ENCODE peak calls at places on chromosomes 11 and 22, in seven cellular contexts. G is DND-41; V is progenitor cell of endocrine pancreas; N is A549; E is fibroblast of lung; K is activated CD8-positive, alpha-beta T cell treated with anti-CD3 and anti-CD28 coated beads for 36 hours; U is CD4-positive, alpha-beta T cell. Y is an unnamed sample.

GRCh38 chr11:45400594-45400993 is 114.5 kb upstream of the SYT13 start:
- DNase-seq in G (no peak), E (peak), U (no peak), K (no peak), V (no peak), N (no peak), Y (peak)

GRCh38 chr11:110463153-110463552 is 33.4 kb downstream of the FDX1 start:
- DNase-seq in N (no peak), U (no peak), G (peak), E (peak), K (peak), V (no peak), Y (peak)

GRCh38 chr11:73012121-73012863 is 129.8 kb downstream of the FCHSD2 start:
- DNase-seq in U (no peak), G (no peak), E (peak), V (no peak), N (no peak), K (no peak), Y (no peak)

GRCh38 chr11:57742087-57742452 is 779 bp downstream of the SELENOH start:
- DNase-seq in G (no peak), U (no peak), V (no peak), E (no peak), K (no peak), N (no peak), Y (no peak)

GRCh38 chr11:6681949-6682348 is 1.2 kb downstream of the MRPL17 start:
- DNase-seq in V (no peak), N (no peak), G (peak), U (no peak), K (no peak), E (peak), Y (no peak)

GRCh38 chr11:117998201-117998579 is 12.0 kb downstream of the IL10RA start:
- DNase-seq in U (no peak), V (no peak), N (no peak), G (no peak), K (no peak), E (no peak), Y (no peak)

GRCh38 chr22:49247194-49247924 is 580.3 kb downstream of the BRD1 start:
- DNase-seq in E (no peak), G (no peak), K (no peak), U (no peak), V (no peak), N (no peak), Y (no peak)

GRCh38 chr11:114562166-114562916 is 2.7 kb upstream of the NXPE1 start:
- DNase-seq in U (no peak), N (no peak), K (no peak), V (no peak), G (no peak), E (peak), Y (no peak)

GRCh38 chr22:30262112-30262511 is 4.5 kb downstream of the OSM start:
- DNase-seq in N (no peak), K (no peak), G (no peak), V (no peak), U (no peak), E (no peak), Y (no peak)

GRCh38 chr11:15910761-15911160 is 445.6 kb downstream of the SOX6 start:
- DNase-seq in N (no peak), K (no peak), G (no peak), U (no peak), V (no peak), E (no peak), Y (no peak)

GRCh38 chr11:2110521-2110920 is 28.7 kb downstream of the IGF2 start:
- DNase-seq in G (no peak), K (no peak), U (no peak), E (no peak), V (no peak), N (no peak), Y (no peak)

GRCh38 chr22:24741357-24741756 is 33.2 kb downstream of the PIWIL3 start:
- DNase-seq in U (no peak), G (no peak), N (no peak), V (no peak), K (no peak), E (no peak), Y (no peak)

GRCh38 chr11:98565311-98565710 is 455.4 kb upstream of the CNTN5 start:
- DNase-seq in N (no peak), K (no peak), G (no peak), E (peak), V (no peak), U (no peak), Y (no peak)

GRCh38 chr22:29023172-29023796 is 38.3 kb downstream of the C22orf31 start:
- DNase-seq in V (no peak), K (no peak), U (no peak), E (no peak), G (no peak), N (no peak), Y (no peak)

GRCh38 chr11:69888671-69889076 is 69.5 kb upstream of the FGF3 start:
- DNase-seq in N (peak), K (peak), E (peak), U (peak), G (peak), V (peak), Y (peak)

GRCh38 chr11:73401217-73401923 is 25.2 kb downstream of the RELT start:
- DNase-seq in V (no peak), G (no peak), U (no peak), N (no peak), K (no peak), E (no peak), Y (no peak)

GRCh38 chr22:23833911-23834317 is 4.9 kb downstream of the DERL3 start:
- DNase-seq in E (no peak), V (no peak), N (no peak), K (no peak), G (no peak), U (peak), Y (no peak)

GRCh38 chr11:67406420-67406968 is 2.6 kb downstream of the TBC1D10C start:
- DNase-seq in G (peak), U (no peak), V (no peak), E (no peak), K (no peak), N (no peak), Y (no peak)

GRCh38 chr22:45271667-45272188 is 13.0 kb upstream of the UPK3A start:
- DNase-seq in G (no peak), E (no peak), K (no peak), U (no peak), V (no peak), N (no peak), Y (no peak)

GRCh38 chr11:7673724-7674434 is 579 bp upstream of the CYB5R2 start:
- DNase-seq in U (no peak), G (no peak), V (peak), K (peak), E (no peak), N (no peak), Y (no peak)

GRCh38 chr11:48107188-48107704 is 109.4 kb upstream of the OR4B1 start:
- DNase-seq in K (peak), V (no peak), U (no peak), G (no peak), N (no peak), E (peak), Y (no peak)

GRCh38 chr11:76228122-76229000 is 22.1 kb upstream of the WNT11 start:
- DNase-seq in U (no peak), E (no peak), G (no peak), K (no peak), V (no peak), N (no peak), Y (no peak)

GRCh38 chr22:43239102-43239875 is 52.4 kb upstream of the TTLL12 start:
- DNase-seq in U (no peak), G (no peak), V (no peak), N (no peak), K (no peak), E (no peak), Y (no peak)

GRCh38 chr11:36447514-36447913 is 62.6 kb downstream of the TRAF6 start:
- DNase-seq in E (peak), K (no peak), G (no peak), V (no peak), N (no peak), U (no peak), Y (peak)

GRCh38 chr22:25370322-25370721 is 150.9 kb downstream of the CRYBB2 start:
- DNase-seq in U (no peak), E (no peak), V (no peak), N (no peak), G (no peak), K (no peak), Y (no peak)

GRCh38 chr11:55572548-55572947 is 620 bp downstream of the OR4C16 start:
- DNase-seq in K (no peak), G (no peak), E (no peak), N (no peak), V (no peak), U (no peak), Y (no peak)

DNA sequence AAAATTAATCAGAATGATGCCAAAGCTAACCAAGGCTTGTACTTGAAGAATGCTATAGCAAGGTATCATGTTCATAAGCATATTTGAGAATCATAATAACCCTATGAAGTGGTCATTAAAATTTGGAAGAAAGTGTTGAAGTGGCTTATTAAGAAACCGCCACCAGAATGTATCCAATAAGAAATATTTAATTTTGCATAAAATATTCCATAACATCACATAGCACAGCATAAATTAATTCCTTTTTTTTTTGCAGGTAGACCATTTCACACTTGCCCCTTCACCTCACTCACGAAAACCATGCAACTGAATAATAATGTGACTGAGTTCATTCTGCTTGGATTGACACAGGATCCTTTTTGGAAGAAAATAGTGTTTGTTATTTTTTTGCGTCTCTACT is at the start of gene OR4C16:
- DNase-seq in N (no peak), G (no peak), K (no peak), E (no peak), U (no peak), V (no peak), Y (no peak)
- TF ChIP-seq CTCF in N (no peak), G (no peak), K (no peak), E (no peak), U (no peak), V (no peak), Y (no peak)

GRCh38 chr11:612201-612960 is 3.4 kb downstream of the IRF7 start:
- DNase-seq in E (no peak), N (peak), K (peak), G (peak), V (no peak), U (peak), Y (peak)
- TF ChIP-seq CTCF in E (peak), N (no peak), K (peak), G (peak), V (peak), U (no peak), Y (peak)

GRCh38 chr11:103619938-103620337 is 416.5 kb upstream of the DDI1 start:
- DNase-seq in E (peak), G (no peak), U (no peak), N (no peak), K (no peak), V (no peak), Y (no peak)
- TF ChIP-seq CTCF in E (no peak), G (no peak), U (no peak), N (no peak), K (no peak), V (no peak), Y (no peak)

DNA sequence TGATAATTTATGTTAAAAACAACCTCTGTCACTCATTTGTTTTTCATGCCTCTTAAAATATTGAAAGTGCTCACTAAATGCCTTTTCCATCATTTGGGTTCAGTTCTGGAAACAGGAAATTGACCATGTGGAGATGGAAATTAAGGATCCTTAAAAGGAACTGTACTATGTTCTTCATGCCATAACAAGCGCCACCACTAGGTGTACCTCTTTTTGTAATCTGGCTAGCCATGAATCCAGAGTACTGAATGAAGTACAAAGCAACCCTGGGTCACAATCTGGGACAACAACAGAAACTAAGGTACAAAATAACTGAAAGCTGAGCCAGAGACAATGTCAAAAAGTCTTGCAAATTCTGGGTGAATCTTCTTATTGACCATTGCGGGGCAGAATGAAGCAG is 559.1 kb downstream of the FAM181B start:
- DNase-seq in N (no peak), K (no peak), E (no peak), G (no peak), U (no peak), V (no peak), Y (peak)
- TF ChIP-seq CTCF in N (no peak), K (peak), E (no peak), G (peak), U (no peak), V (peak), Y (peak)

Y was measured in MCF 10A.